ENCODE peak calls at places on chromosomes 16 and 17, in six cellular contexts. P, X, Q, U, N and V are unnamed samples.

GRCh38 chr17:44878627-44879221 is 20.5 kb downstream of the EFTUD2 start:
- DNase-seq in P (peak; percentile 19), X (peak; percentile 26), Q (no peak), U (peak; percentile 6), N (peak; percentile 38), V (no peak)

GRCh38 chr17:63753215-63753614 is 11.6 kb upstream of the STRADA start:
- DNase-seq in P (no peak), X (no peak), Q (no peak), U (no peak), N (no peak), V (no peak)

GRCh38 chr17:48194097-48194550 is 86.6 kb downstream of the SNX11 start:
- DNase-seq in P (no peak), X (peak; percentile 90), Q (no peak), U (peak; percentile 89), N (peak; percentile 47), V (no peak)

GRCh38 chr16:9844361-9844760 is 337.9 kb downstream of the GRIN2A start:
- DNase-seq in P (no peak), X (no peak), Q (no peak), U (no peak), N (no peak), V (no peak)

GRCh38 chr16:70428178-70428998 is 10.5 kb downstream of the ST3GAL2 start:
- DNase-seq in P (peak; percentile 19), X (peak; percentile 24), Q (peak; percentile 92), U (peak; percentile 51), N (peak; percentile 97), V (peak; percentile 96)

GRCh38 chr17:29018788-29019474 is 13.1 kb upstream of the SEZ6 start:
- DNase-seq in P (no peak), X (peak; percentile 84), Q (no peak), U (no peak), N (no peak), V (no peak)

GRCh38 chr17:46818929-46819859 is 702 bp upstream of the WNT3 start:
- DNase-seq in P (no peak), X (no peak), Q (no peak), U (no peak), N (no peak), V (no peak)

GRCh38 chr17:20955437-20956323 is 87.1 kb downstream of the USP22 start:
- DNase-seq in P (no peak), X (no peak), Q (no peak), U (no peak), N (peak; percentile 51), V (peak; percentile 40)

GRCh38 chr17:27530791-27531391 is 74.6 kb downstream of the KSR1 start:
- DNase-seq in P (no peak), X (no peak), Q (no peak), U (no peak), N (peak; percentile 64), V (no peak)

GRCh38 chr16:3788711-3789374 is 71.5 kb upstream of the TRAP1 start:
- DNase-seq in P (no peak), X (no peak), Q (no peak), U (no peak), N (no peak), V (no peak)

GRCh38 chr17:64054304-64054703 is 33.9 kb upstream of the ICAM2 start:
- DNase-seq in P (no peak), X (no peak), Q (no peak), U (no peak), N (no peak), V (no peak)

GRCh38 chr16:80503144-80503543 is 37.6 kb upstream of the DYNLRB2 start:
- DNase-seq in P (no peak), X (no peak), Q (no peak), U (no peak), N (no peak), V (no peak)

DNA sequence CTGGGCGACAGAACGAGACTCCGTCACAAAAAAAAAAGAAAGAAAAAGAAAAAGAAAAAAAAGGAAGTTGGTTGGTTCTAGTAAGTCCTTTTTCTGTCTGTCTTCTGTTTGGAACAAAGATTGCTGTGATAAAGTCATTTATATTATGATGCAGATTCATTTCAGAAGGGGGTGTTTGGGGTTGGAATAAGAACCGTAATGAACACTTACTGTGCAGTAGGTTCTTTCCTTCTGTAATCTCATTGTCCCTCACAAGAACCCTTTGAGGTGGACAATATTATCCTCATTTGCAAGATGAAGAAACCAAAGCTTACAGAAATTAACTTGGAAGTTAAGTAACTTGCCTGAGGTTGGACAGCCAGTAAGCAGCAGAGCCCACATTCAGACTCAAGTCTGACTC is 10.3 kb downstream of the MINK1 start:
- DNase-seq in P (no peak), X (no peak), Q (no peak), U (no peak), N (no peak), V (no peak)
- H3K4me1 ChIP-seq in P (peaks cover 15% of the 10 kb centered on the region), X (peaks cover 11% of the 10 kb centered on the region), Q (no peaks in the 10 kb centered on the region), U (peaks cover 35% of the 10 kb centered on the region), N (peaks cover 13% of the 10 kb centered on the region), V (peaks cover 32% of the 10 kb centered on the region)

GRCh38 chr17:30363715-30364202 is 15.0 kb upstream of the CPD start:
- DNase-seq in P (peak; percentile 72), X (no peak), Q (peak; percentile 46), U (no peak), N (peak; percentile 95), V (no peak)
- H3K27ac ChIP-seq in P (no peak overlapping the region), X (no peak overlapping the region), Q (no peak overlapping the region), U (no peak overlapping the region), N (no peak overlapping the region), V (no peak overlapping the region)

DNA sequence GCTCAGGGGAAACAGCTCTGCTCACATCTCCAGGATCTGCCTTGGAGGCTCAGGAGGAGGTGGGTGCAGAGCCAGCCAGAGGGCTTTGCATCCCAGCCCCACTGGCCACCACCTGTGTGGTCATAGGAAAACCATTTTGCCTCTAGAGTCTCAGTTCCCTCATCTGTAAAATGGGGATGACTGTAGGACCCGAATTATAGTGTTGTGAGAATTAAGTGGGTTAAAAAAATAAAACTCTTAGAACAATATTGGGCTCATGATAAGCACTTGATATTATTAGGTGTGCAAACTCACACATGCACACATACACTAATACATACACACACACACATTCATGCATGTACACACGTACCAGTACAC is 19.4 kb upstream of the JPH3 start:
- DNase-seq in P (no peak), X (no peak), Q (no peak), U (no peak), N (no peak), V (no peak)
- H3K4me1 ChIP-seq in P (no peaks in the 10 kb centered on the region), X (peaks cover 5% of the 10 kb centered on the region), Q (peaks cover 6% of the 10 kb centered on the region), U (peaks cover 22% of the 10 kb centered on the region), N (peaks cover 26% of the 10 kb centered on the region), V (peaks cover 20% of the 10 kb centered on the region)

DNA sequence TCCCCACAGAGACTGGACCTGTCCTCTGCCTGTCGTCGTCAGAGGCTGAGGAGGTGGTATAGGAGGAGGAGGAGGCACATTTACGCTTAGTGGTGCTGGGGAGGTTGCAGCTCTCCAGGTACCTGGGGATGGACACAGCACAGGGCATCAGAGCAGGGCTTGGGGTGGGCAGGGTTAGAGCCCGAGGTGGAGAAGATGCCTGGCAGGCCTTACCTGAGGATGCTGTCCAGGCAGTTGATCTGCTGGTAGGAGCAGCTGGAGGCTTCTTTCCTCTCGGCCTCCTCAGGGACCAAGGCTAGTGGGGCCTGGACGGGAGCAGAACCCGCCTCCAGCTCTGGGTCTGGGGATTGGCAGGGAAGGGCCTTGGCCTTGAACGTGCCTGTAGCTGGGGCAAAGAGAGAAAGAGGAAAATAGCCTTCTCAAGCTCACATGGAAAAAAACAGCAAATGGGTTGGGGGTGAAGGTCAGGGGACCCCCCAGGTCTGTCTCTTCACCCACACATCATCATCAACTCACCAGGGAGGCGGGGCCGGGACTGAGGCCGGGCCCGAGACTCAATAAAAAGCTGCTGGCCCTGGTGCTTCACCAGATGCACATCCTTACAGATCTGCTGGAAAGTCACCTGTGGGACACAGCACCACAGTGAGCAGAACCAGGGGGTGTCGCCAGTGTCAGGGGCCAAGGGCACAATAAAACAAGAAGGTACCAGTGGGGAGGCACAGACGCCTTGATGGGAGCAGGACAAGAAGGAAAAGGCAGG is 5.6 kb downstream of the PER1 start:
- DNase-seq in P (no peak), X (no peak), Q (no peak), U (no peak), N (no peak), V (no peak)
- H3K27ac ChIP-seq in P (no peak overlapping the region), X (no peak overlapping the region), Q (peak overlapping the region; percentile 99), U (no peak overlapping the region), N (no peak overlapping the region), V (peak overlapping the region; percentile 69)

GRCh38 chr17:59620518-59621259 is 994 bp downstream of the CLTC start:
- DNase-seq in P (peak; percentile 40), X (peak; percentile 45), Q (peak; percentile 49), U (peak; percentile 16), N (no peak), V (peak; percentile 40)
- H3K4me1 ChIP-seq in P (peaks cover 40% of the 10 kb centered on the region), X (peaks cover 43% of the 10 kb centered on the region), Q (peaks cover 27% of the 10 kb centered on the region), U (peaks cover 32% of the 10 kb centered on the region), N (peaks cover 3% of the 10 kb centered on the region), V (peaks cover 4% of the 10 kb centered on the region)

GRCh38 chr16:75402821-75403475 is 30.4 kb downstream of the CFDP1 start:
- DNase-seq in P (no peak), X (peak; percentile 65), Q (no peak), U (peak; percentile 10), N (peak; percentile 60), V (no peak)

GRCh38 chr16:75401697-75402096 is 31.6 kb downstream of the CFDP1 start:
- DNase-seq in P (no peak), X (no peak), Q (no peak), U (no peak), N (no peak), V (no peak)

GRCh38 chr16:75398333-75398732 is 35.0 kb downstream of the CFDP1 start:
- DNase-seq in P (no peak), X (no peak), Q (no peak), U (no peak), N (no peak), V (no peak)

GRCh38 chr16:75406943-75407342 is 26.4 kb downstream of the CFDP1 start:
- DNase-seq in P (no peak), X (no peak), Q (no peak), U (no peak), N (no peak), V (no peak)

GRCh38 chr16:75402174-75402820 is 31.0 kb downstream of the CFDP1 start:
- DNase-seq in P (no peak), X (peak; percentile 22), Q (no peak), U (no peak), N (peak; percentile 75), V (no peak)
- H3K27ac ChIP-seq in P (no peak overlapping the region), X (no peak overlapping the region), Q (peak overlapping the region; percentile 68), U (no peak overlapping the region), N (no peak overlapping the region), V (no peak overlapping the region)

GRCh38 chr17:81420769-81421462 is 25.7 kb downstream of the BAHCC1 start:
- DNase-seq in P (no peak), X (no peak), Q (no peak), U (no peak), N (peak; percentile 49), V (peak; percentile 87)

GRCh38 chr17:81424151-81424550 is 28.9 kb downstream of the BAHCC1 start:
- DNase-seq in P (no peak), X (no peak), Q (no peak), U (no peak), N (no peak), V (no peak)

GRCh38 chr17:81424613-81425017 is 29.4 kb downstream of the BAHCC1 start:
- DNase-seq in P (no peak), X (no peak), Q (no peak), U (no peak), N (no peak), V (no peak)

GRCh38 chr17:81423698-81424071 is 28.4 kb downstream of the BAHCC1 start:
- DNase-seq in P (no peak), X (no peak), Q (no peak), U (no peak), N (no peak), V (no peak)

GRCh38 chr17:81422776-81423697 is 27.8 kb downstream of the BAHCC1 start:
- DNase-seq in P (no peak), X (peak; percentile 75), Q (peak; percentile 60), U (peak; percentile 68), N (peak; percentile 96), V (peak; percentile 86)
- H3K4me1 ChIP-seq in P (peaks cover 16% of the 10 kb centered on the region), X (peaks cover 70% of the 10 kb centered on the region), Q (peaks cover 45% of the 10 kb centered on the region), U (peaks cover 69% of the 10 kb centered on the region), N (peaks cover 44% of the 10 kb centered on the region), V (peaks cover 48% of the 10 kb centered on the region)